ENCODE peak calls at places on chromosomes 3 and 15, in eight cellular contexts. One of them, this sample, is unnamed.
A peak's percentile ranks its signal among the peaks of the same experiment; 100 is the strongest.

GRCh38 chr15:61182955-61183354 is 46.1 kb downstream of the RORA start:
- DNase-seq in breast epithelium: no peak
- DNase-seq in lung: no peak
- DNase-seq in suprapubic skin: no peak
- DNase-seq in PC-3: no peak
- DNase-seq in cardiac muscle cell: peak; percentile 28
- DNase-seq in AG04450: no peak
- DNase-seq in CD8-positive, alpha-beta T cell: no peak
- DNase-seq in this sample: no peak

GRCh38 chr3:190041333-190042041 is 79.2 kb downstream of the P3H2 start:
- DNase-seq in PC-3: no peak
- DNase-seq in lung: no peak
- DNase-seq in AG04450: peak; percentile 15
- DNase-seq in breast epithelium: no peak
- DNase-seq in cardiac muscle cell: no peak
- DNase-seq in suprapubic skin: no peak
- DNase-seq in CD8-positive, alpha-beta T cell: no peak
- DNase-seq in this sample: no peak

GRCh38 chr3:54654776-54655175 is 273.1 kb downstream of the LRTM1 start:
- DNase-seq in cardiac muscle cell: no peak
- DNase-seq in PC-3: no peak
- DNase-seq in CD8-positive, alpha-beta T cell: no peak
- DNase-seq in lung: no peak
- DNase-seq in suprapubic skin: no peak
- DNase-seq in breast epithelium: no peak
- DNase-seq in AG04450: no peak
- DNase-seq in this sample: no peak

GRCh38 chr3:152235709-152236298 is 32.9 kb upstream of the MBNL1 start:
- DNase-seq in CD8-positive, alpha-beta T cell: no peak
- DNase-seq in AG04450: no peak
- DNase-seq in breast epithelium: no peak
- DNase-seq in suprapubic skin: no peak
- DNase-seq in lung: no peak
- DNase-seq in PC-3: no peak
- DNase-seq in cardiac muscle cell: peak; percentile 26
- DNase-seq in this sample: no peak

GRCh38 chr3:133531981-133532380 is 41.5 kb upstream of the CDV3 start:
- DNase-seq in cardiac muscle cell: peak; percentile 90
- DNase-seq in PC-3: no peak
- DNase-seq in lung: no peak
- DNase-seq in suprapubic skin: no peak
- DNase-seq in CD8-positive, alpha-beta T cell: no peak
- DNase-seq in AG04450: peak; percentile 82
- DNase-seq in breast epithelium: no peak
- DNase-seq in this sample: no peak

GRCh38 chr3:98972155-98972554 is 70.7 kb upstream of the DCBLD2 start:
- DNase-seq in CD8-positive, alpha-beta T cell: no peak
- DNase-seq in AG04450: peak; percentile 86
- DNase-seq in PC-3: peak; percentile 92
- DNase-seq in lung: no peak
- DNase-seq in breast epithelium: no peak
- DNase-seq in suprapubic skin: no peak
- DNase-seq in cardiac muscle cell: peak; percentile 91
- DNase-seq in this sample: no peak

GRCh38 chr3:12708584-12709192 is 44.8 kb upstream of the RAF1 start:
- DNase-seq in lung: no peak
- DNase-seq in suprapubic skin: no peak
- DNase-seq in cardiac muscle cell: peak; percentile 83
- DNase-seq in breast epithelium: no peak
- DNase-seq in AG04450: peak; percentile 79
- DNase-seq in CD8-positive, alpha-beta T cell: no peak
- DNase-seq in PC-3: peak; percentile 95
- DNase-seq in this sample: no peak

GRCh38 chr3:72031581-72031980 is 246.6 kb upstream of the PROK2 start:
- DNase-seq in PC-3: peak; percentile 47
- DNase-seq in AG04450: no peak
- DNase-seq in breast epithelium: no peak
- DNase-seq in suprapubic skin: no peak
- DNase-seq in CD8-positive, alpha-beta T cell: no peak
- DNase-seq in lung: no peak
- DNase-seq in cardiac muscle cell: peak; percentile 57
- DNase-seq in this sample: no peak

GRCh38 chr15:57611938-57612337 is 20.2 kb downstream of the MYZAP start:
- DNase-seq in suprapubic skin: no peak
- DNase-seq in breast epithelium: peak; percentile 81
- DNase-seq in cardiac muscle cell: peak; percentile 19
- DNase-seq in AG04450: no peak
- DNase-seq in CD8-positive, alpha-beta T cell: no peak
- DNase-seq in lung: no peak
- DNase-seq in PC-3: peak; percentile 84
- DNase-seq in this sample: peak; percentile 23

GRCh38 chr3:30751610-30752299 is 142.7 kb downstream of the GADL1 start:
- DNase-seq in AG04450: no peak
- DNase-seq in breast epithelium: no peak
- DNase-seq in PC-3: peak; percentile 62
- DNase-seq in suprapubic skin: no peak
- DNase-seq in cardiac muscle cell: peak; percentile 71
- DNase-seq in lung: no peak
- DNase-seq in CD8-positive, alpha-beta T cell: peak; percentile 40
- DNase-seq in this sample: no peak

GRCh38 chr3:11995061-11995460 is 9.1 kb upstream of the SYN2 start:
- DNase-seq in PC-3: no peak
- DNase-seq in CD8-positive, alpha-beta T cell: no peak
- DNase-seq in AG04450: no peak
- DNase-seq in suprapubic skin: no peak
- DNase-seq in cardiac muscle cell: no peak
- DNase-seq in lung: no peak
- DNase-seq in breast epithelium: no peak
- DNase-seq in this sample: no peak

GRCh38 chr3:152688313-152688712 is 146.6 kb upstream of the P2RY1 start:
- DNase-seq in CD8-positive, alpha-beta T cell: no peak
- DNase-seq in lung: no peak
- DNase-seq in suprapubic skin: no peak
- DNase-seq in AG04450: no peak
- DNase-seq in breast epithelium: no peak
- DNase-seq in PC-3: peak; percentile 46
- DNase-seq in cardiac muscle cell: no peak
- DNase-seq in this sample: no peak

GRCh38 chr3:182118081-182118480 is 406.4 kb downstream of the SOX2 start:
- DNase-seq in lung: no peak
- DNase-seq in PC-3: peak; percentile 65
- DNase-seq in suprapubic skin: no peak
- DNase-seq in breast epithelium: no peak
- DNase-seq in AG04450: no peak
- DNase-seq in cardiac muscle cell: no peak
- DNase-seq in CD8-positive, alpha-beta T cell: no peak
- DNase-seq in this sample: no peak

GRCh38 chr15:45276851-45277250 is 24.8 kb downstream of the SLC28A2 start:
- DNase-seq in suprapubic skin: no peak
- DNase-seq in lung: no peak
- DNase-seq in CD8-positive, alpha-beta T cell: no peak
- DNase-seq in breast epithelium: no peak
- DNase-seq in AG04450: no peak
- DNase-seq in cardiac muscle cell: peak; percentile 44
- DNase-seq in PC-3: peak; percentile 74
- DNase-seq in this sample: no peak

GRCh38 chr3:32406481-32407408 is 15.1 kb downstream of the CMTM7 start:
- DNase-seq in PC-3: no peak
- DNase-seq in CD8-positive, alpha-beta T cell: no peak
- DNase-seq in suprapubic skin: no peak
- DNase-seq in lung: no peak
- DNase-seq in cardiac muscle cell: no peak
- DNase-seq in AG04450: no peak
- DNase-seq in breast epithelium: peak; percentile 76
- DNase-seq in this sample: no peak

GRCh38 chr3:172221550-172221949 is 182.2 kb downstream of the FNDC3B start:
- DNase-seq in AG04450: peak; percentile 23
- DNase-seq in PC-3: peak; percentile 78
- DNase-seq in breast epithelium: no peak
- DNase-seq in CD8-positive, alpha-beta T cell: no peak
- DNase-seq in suprapubic skin: no peak
- DNase-seq in lung: no peak
- DNase-seq in cardiac muscle cell: peak; percentile 76
- DNase-seq in this sample: no peak

GRCh38 chr3:134846943-134847342 is 51.9 kb downstream of the EPHB1 start:
- DNase-seq in breast epithelium: no peak
- DNase-seq in CD8-positive, alpha-beta T cell: no peak
- DNase-seq in suprapubic skin: peak; percentile 24
- DNase-seq in PC-3: peak; percentile 92
- DNase-seq in cardiac muscle cell: peak; percentile 55
- DNase-seq in AG04450: no peak
- DNase-seq in lung: no peak
- DNase-seq in this sample: no peak

DNA sequence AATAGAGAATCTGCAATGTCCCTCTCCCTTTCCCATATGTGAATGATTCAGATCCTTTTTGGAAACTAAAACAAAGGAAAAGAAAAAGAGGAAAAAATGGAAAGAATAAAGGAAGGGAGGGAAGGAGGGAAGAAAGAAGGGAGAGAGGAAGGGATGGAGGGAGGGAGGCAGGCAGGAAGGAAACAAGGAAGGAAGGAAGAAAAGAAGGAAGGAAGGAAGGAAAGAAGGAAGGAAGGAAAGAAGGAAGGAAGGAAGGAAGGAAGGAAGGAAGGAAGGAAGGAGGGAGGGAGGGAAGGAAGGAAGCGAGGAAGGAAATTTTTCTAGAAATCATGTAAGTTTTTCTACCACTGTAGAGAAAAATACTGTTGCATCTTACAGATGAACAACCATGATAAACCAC is 215.0 kb upstream of the CBLB start:
- DNase-seq in cardiac muscle cell: no peak
- DNase-seq in PC-3: no peak
- DNase-seq in AG04450: no peak
- DNase-seq in suprapubic skin: no peak
- DNase-seq in CD8-positive, alpha-beta T cell: no peak
- DNase-seq in lung: no peak
- DNase-seq in breast epithelium: no peak
- DNase-seq in this sample: no peak
- H3K27ac ChIP-seq in cardiac muscle cell: no peak overlapping the region
- H3K27ac ChIP-seq in PC-3: no peak overlapping the region
- H3K27ac ChIP-seq in AG04450: no peak overlapping the region
- H3K27ac ChIP-seq in suprapubic skin: no peak overlapping the region
- H3K27ac ChIP-seq in CD8-positive, alpha-beta T cell: no peak overlapping the region
- H3K27ac ChIP-seq in lung: no peak overlapping the region
- H3K27ac ChIP-seq in breast epithelium: no peak overlapping the region
- H3K27ac ChIP-seq in this sample: no peak overlapping the region

GRCh38 chr3:150242220-150242938 is 165.7 kb upstream of the TSC22D2 start:
- DNase-seq in CD8-positive, alpha-beta T cell: no peak
- DNase-seq in PC-3: peak; percentile 52
- DNase-seq in AG04450: peak; percentile 59
- DNase-seq in breast epithelium: no peak
- DNase-seq in cardiac muscle cell: no peak
- DNase-seq in suprapubic skin: no peak
- DNase-seq in lung: no peak
- DNase-seq in this sample: no peak
- H3K27ac ChIP-seq in CD8-positive, alpha-beta T cell: no peak overlapping the region
- H3K27ac ChIP-seq in PC-3: no peak overlapping the region
- H3K27ac ChIP-seq in AG04450: peak overlapping the region; percentile 40
- H3K27ac ChIP-seq in breast epithelium: no peak overlapping the region
- H3K27ac ChIP-seq in cardiac muscle cell: no peak overlapping the region
- H3K27ac ChIP-seq in suprapubic skin: no peak overlapping the region
- H3K27ac ChIP-seq in lung: no peak overlapping the region
- H3K27ac ChIP-seq in this sample: no peak overlapping the region

DNA sequence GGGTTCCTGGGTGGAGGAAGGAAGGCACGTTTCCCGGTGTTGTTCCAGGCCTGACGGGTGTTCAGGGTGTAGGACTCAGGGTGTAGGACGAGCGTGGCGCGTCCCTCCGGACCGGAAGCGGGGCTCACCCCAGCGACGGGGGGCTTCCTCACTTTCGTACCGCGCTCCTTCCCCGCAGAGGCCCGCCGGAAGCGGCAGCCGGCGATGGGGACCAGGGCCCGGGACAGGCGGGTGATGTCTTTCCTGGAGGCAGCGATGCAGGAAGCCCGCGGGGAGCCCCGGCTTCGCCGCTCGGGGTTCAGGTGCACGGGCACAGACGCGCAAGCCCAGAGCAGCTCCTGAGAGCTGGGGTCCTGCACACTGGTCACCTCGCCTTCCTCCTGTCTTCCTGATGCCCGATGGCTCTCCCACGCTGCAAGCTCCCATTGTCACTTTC is 13.4 kb downstream of the FOXL2NB start:
- DNase-seq in CD8-positive, alpha-beta T cell: no peak
- DNase-seq in suprapubic skin: no peak
- DNase-seq in breast epithelium: no peak
- DNase-seq in cardiac muscle cell: no peak
- DNase-seq in lung: no peak
- DNase-seq in AG04450: no peak
- DNase-seq in PC-3: no peak
- DNase-seq in this sample: no peak
- H3K27ac ChIP-seq in CD8-positive, alpha-beta T cell: no peak overlapping the region
- H3K27ac ChIP-seq in suprapubic skin: no peak overlapping the region
- H3K27ac ChIP-seq in breast epithelium: no peak overlapping the region
- H3K27ac ChIP-seq in cardiac muscle cell: no peak overlapping the region
- H3K27ac ChIP-seq in lung: no peak overlapping the region
- H3K27ac ChIP-seq in AG04450: no peak overlapping the region
- H3K27ac ChIP-seq in PC-3: no peak overlapping the region
- H3K27ac ChIP-seq in this sample: no peak overlapping the region

GRCh38 chr3:111726788-111727305 is 131.7 kb upstream of the ZBED2 start:
- DNase-seq in PC-3: no peak
- DNase-seq in AG04450: no peak
- DNase-seq in CD8-positive, alpha-beta T cell: no peak
- DNase-seq in suprapubic skin: no peak
- DNase-seq in lung: no peak
- DNase-seq in cardiac muscle cell: no peak
- DNase-seq in breast epithelium: no peak
- DNase-seq in this sample: no peak
- H3K27ac ChIP-seq in PC-3: no peak overlapping the region
- H3K27ac ChIP-seq in AG04450: no peak overlapping the region
- H3K27ac ChIP-seq in CD8-positive, alpha-beta T cell: no peak overlapping the region
- H3K27ac ChIP-seq in suprapubic skin: no peak overlapping the region
- H3K27ac ChIP-seq in lung: no peak overlapping the region
- H3K27ac ChIP-seq in cardiac muscle cell: no peak overlapping the region
- H3K27ac ChIP-seq in breast epithelium: no peak overlapping the region
- H3K27ac ChIP-seq in this sample: no peak overlapping the region

GRCh38 chr3:138774529-138775253 is 60.0 kb downstream of the PIK3CB start:
- DNase-seq in cardiac muscle cell: peak; percentile 99
- DNase-seq in breast epithelium: peak; percentile 45
- DNase-seq in CD8-positive, alpha-beta T cell: no peak
- DNase-seq in suprapubic skin: no peak
- DNase-seq in PC-3: peak; percentile 92
- DNase-seq in AG04450: peak; percentile 98
- DNase-seq in lung: peak; percentile 77
- DNase-seq in this sample: peak; percentile 26

GRCh38 chr3:138776961-138777360 is 57.8 kb downstream of the PIK3CB start:
- DNase-seq in AG04450: no peak
- DNase-seq in PC-3: no peak
- DNase-seq in cardiac muscle cell: no peak
- DNase-seq in lung: no peak
- DNase-seq in suprapubic skin: no peak
- DNase-seq in CD8-positive, alpha-beta T cell: no peak
- DNase-seq in breast epithelium: no peak
- DNase-seq in this sample: no peak

GRCh38 chr3:138771585-138771984 is 63.1 kb downstream of the PIK3CB start:
- DNase-seq in CD8-positive, alpha-beta T cell: no peak
- DNase-seq in AG04450: no peak
- DNase-seq in suprapubic skin: no peak
- DNase-seq in breast epithelium: no peak
- DNase-seq in lung: no peak
- DNase-seq in cardiac muscle cell: no peak
- DNase-seq in PC-3: no peak
- DNase-seq in this sample: no peak

GRCh38 chr3:138778643-138779042 is 56.1 kb downstream of the PIK3CB start:
- DNase-seq in cardiac muscle cell: no peak
- DNase-seq in breast epithelium: no peak
- DNase-seq in lung: no peak
- DNase-seq in CD8-positive, alpha-beta T cell: no peak
- DNase-seq in suprapubic skin: no peak
- DNase-seq in PC-3: no peak
- DNase-seq in AG04450: no peak
- DNase-seq in this sample: no peak

GRCh38 chr3:138775254-138775595 is 59.5 kb downstream of the PIK3CB start:
- DNase-seq in CD8-positive, alpha-beta T cell: no peak
- DNase-seq in AG04450: no peak
- DNase-seq in suprapubic skin: no peak
- DNase-seq in PC-3: no peak
- DNase-seq in lung: no peak
- DNase-seq in breast epithelium: no peak
- DNase-seq in cardiac muscle cell: peak; percentile 36
- DNase-seq in this sample: no peak
- H3K27ac ChIP-seq in CD8-positive, alpha-beta T cell: no peak overlapping the region
- H3K27ac ChIP-seq in AG04450: peak overlapping the region; percentile 80
- H3K27ac ChIP-seq in suprapubic skin: peak overlapping the region; percentile 83
- H3K27ac ChIP-seq in PC-3: peak overlapping the region; percentile 62
- H3K27ac ChIP-seq in lung: no peak overlapping the region
- H3K27ac ChIP-seq in breast epithelium: peak overlapping the region; percentile 59
- H3K27ac ChIP-seq in cardiac muscle cell: peak overlapping the region; percentile 71
- H3K27ac ChIP-seq in this sample: peak overlapping the region; percentile 89